ENCODE peak calls at places on chromosome 22, in nine cellular contexts. D is adrenal gland, V is left lung, E is IMR-90, F is GM12865, M is fibroblast of lung, P is AG09309, R is bronchial epithelial cell, N is choroid plexus epithelial cell. T is an unnamed sample.

GRCh38 chr22:32926600-32926999 is 125.1 kb downstream of the TIMP3 start:
- DNase-seq in D (no peak), V (no peak), E (peak; percentile 34), F (peak; percentile 37), M (peak; percentile 42), P (no peak), R (peak; percentile 53), N (peak; percentile 74), T (peak; percentile 50)

GRCh38 chr22:49305215-49305965 is 522.3 kb downstream of the BRD1 start:
- DNase-seq in D (peak; percentile 55), V (peak; percentile 48), E (no peak), F (no peak), M (no peak), P (no peak), R (no peak), N (peak; percentile 2), T (no peak)

GRCh38 chr22:32044913-32045312 is 1.9 kb downstream of the SLC5A1 start:
- DNase-seq in D (no peak), V (no peak), E (no peak), F (no peak), M (no peak), P (no peak), R (no peak), N (no peak), T (peak; percentile 16)

GRCh38 chr22:44460287-44461082 is 37.5 kb downstream of the RTL6 start:
- DNase-seq in D (peak; percentile 1), V (no peak), E (no peak), F (no peak), M (no peak), P (no peak), R (no peak), N (no peak), T (peak; percentile 17)

GRCh38 chr22:37088108-37088605 is 21.4 kb downstream of the TMPRSS6 start:
- DNase-seq in D (no peak), V (no peak), E (peak; percentile 4), F (no peak), M (no peak), P (no peak), R (peak; percentile 33), N (peak; percentile 13), T (no peak)

GRCh38 chr22:40709752-40710413 is 30.6 kb downstream of the MCHR1 start:
- DNase-seq in D (no peak), V (peak; percentile 40), E (peak; percentile 84), F (no peak), M (peak; percentile 83), P (no peak), R (no peak), N (peak; percentile 61), T (peak; percentile 84)

GRCh38 chr22:35301370-35301874 is 1.7 kb downstream of the TOM1 start:
- DNase-seq in D (peak; percentile 51), V (peak; percentile 87), E (peak; percentile 96), F (no peak), M (peak; percentile 94), P (peak; percentile 100), R (peak; percentile 88), N (peak; percentile 99), T (peak; percentile 94)

GRCh38 chr22:47553436-47553835 is 791.0 kb downstream of the TBC1D22A start:
- DNase-seq in D (no peak), V (no peak), E (no peak), F (no peak), M (no peak), P (no peak), R (no peak), N (no peak), T (no peak)

GRCh38 chr22:49334976-49335375 is 492.7 kb downstream of the BRD1 start:
- DNase-seq in D (no peak), V (no peak), E (no peak), F (no peak), M (no peak), P (no peak), R (no peak), N (no peak), T (no peak)

GRCh38 chr22:17471901-17472566 is 91.3 kb upstream of the SLC25A18 start:
- DNase-seq in D (no peak), V (no peak), E (no peak), F (no peak), M (peak; percentile 46), P (no peak), R (no peak), N (peak; percentile 15), T (no peak)

GRCh38 chr22:31148953-31149627 is 8.8 kb upstream of the PLA2G3 start:
- DNase-seq in D (peak; percentile 63), V (peak; percentile 65), E (peak; percentile 80), F (peak; percentile 52), M (peak; percentile 88), P (peak; percentile 37), R (peak; percentile 61), N (peak; percentile 92), T (peak; percentile 86)

GRCh38 chr22:50260434-50260800 is 1.1 kb downstream of the MAPK12 start:
- DNase-seq in D (no peak), V (no peak), E (no peak), F (no peak), M (no peak), P (no peak), R (no peak), N (no peak), T (no peak)

GRCh38 chr22:40240160-40240559 is 62.4 kb downstream of the TNRC6B start:
- DNase-seq in D (no peak), V (no peak), E (no peak), F (no peak), M (no peak), P (no peak), R (no peak), N (no peak), T (no peak)

GRCh38 chr22:37740455-37741311 is 43.8 kb downstream of the TRIOBP start:
- DNase-seq in D (no peak), V (no peak), E (no peak), F (no peak), M (no peak), P (no peak), R (no peak), N (peak; percentile 30), T (no peak)

GRCh38 chr22:23063539-23064380 is 6.6 kb upstream of the GNAZ start:
- DNase-seq in D (peak; percentile 9), V (peak; percentile 13), E (no peak), F (no peak), M (no peak), P (no peak), R (no peak), N (no peak), T (no peak)

GRCh38 chr22:39134366-39135091 is 18.0 kb downstream of the CBX7 start:
- DNase-seq in D (no peak), V (peak; percentile 29), E (no peak), F (no peak), M (no peak), P (no peak), R (no peak), N (no peak), T (no peak)

GRCh38 chr22:46064966-46065666 is 85.2 kb upstream of the PPARA start:
- DNase-seq in D (no peak), V (no peak), E (no peak), F (no peak), M (peak; percentile 51), P (no peak), R (no peak), N (no peak), T (peak; percentile 71)
- H3K4me3 ChIP-seq in D (no peak overlapping the region), V (no peak overlapping the region), E (no peak overlapping the region), F (no peak overlapping the region), M (peak overlapping the region; percentile 43), P (peak overlapping the region; percentile 29), R (no peak overlapping the region), N (no peak overlapping the region), T (peak overlapping the region; percentile 52)

GRCh38 chr22:20174785-20175596 is 24.1 kb upstream of the CCDC188 start:
- DNase-seq in D (no peak), V (no peak), E (peak; percentile 9), F (peak; percentile 6), M (no peak), P (no peak), R (no peak), N (peak; percentile 38), T (peak; percentile 6)
- TF ChIP-seq CTCF in D (no peak), V (no peak), E (peak; percentile 39), F (no peak), M (peak; percentile 33), P (peak; percentile 38), R (no peak), N (peak; percentile 54), T (peak; percentile 31)

GRCh38 chr22:22060200-22061084 is 77.9 kb upstream of the TOP3B start:
- DNase-seq in D (peak; percentile 26), V (peak; percentile 51), E (peak; percentile 24), F (peak; percentile 74), M (peak; percentile 21), P (no peak), R (peak; percentile 28), N (peak; percentile 53), T (peak; percentile 44)

GRCh38 chr22:22059476-22060002 is 77.0 kb upstream of the TOP3B start:
- DNase-seq in D (no peak), V (no peak), E (no peak), F (no peak), M (no peak), P (no peak), R (no peak), N (no peak), T (no peak)

GRCh38 chr22:22062306-22062793 is 79.8 kb upstream of the TOP3B start:
- DNase-seq in D (no peak), V (no peak), E (no peak), F (no peak), M (no peak), P (no peak), R (no peak), N (no peak), T (no peak)

GRCh38 chr22:22058649-22059475 is 76.3 kb upstream of the TOP3B start:
- DNase-seq in D (no peak), V (no peak), E (no peak), F (peak; percentile 44), M (no peak), P (no peak), R (no peak), N (no peak), T (no peak)

GRCh38 chr22:22061085-22062077 is 78.8 kb upstream of the TOP3B start:
- DNase-seq in D (no peak), V (no peak), E (peak; percentile 43), F (no peak), M (peak; percentile 86), P (peak; percentile 45), R (peak; percentile 19), N (peak; percentile 89), T (peak; percentile 85)
- H3K4me3 ChIP-seq in D (no peak overlapping the region), V (no peak overlapping the region), E (no peak overlapping the region), F (no peak overlapping the region), M (no peak overlapping the region), P (no peak overlapping the region), R (no peak overlapping the region), N (no peak overlapping the region), T (no peak overlapping the region)

DNA sequence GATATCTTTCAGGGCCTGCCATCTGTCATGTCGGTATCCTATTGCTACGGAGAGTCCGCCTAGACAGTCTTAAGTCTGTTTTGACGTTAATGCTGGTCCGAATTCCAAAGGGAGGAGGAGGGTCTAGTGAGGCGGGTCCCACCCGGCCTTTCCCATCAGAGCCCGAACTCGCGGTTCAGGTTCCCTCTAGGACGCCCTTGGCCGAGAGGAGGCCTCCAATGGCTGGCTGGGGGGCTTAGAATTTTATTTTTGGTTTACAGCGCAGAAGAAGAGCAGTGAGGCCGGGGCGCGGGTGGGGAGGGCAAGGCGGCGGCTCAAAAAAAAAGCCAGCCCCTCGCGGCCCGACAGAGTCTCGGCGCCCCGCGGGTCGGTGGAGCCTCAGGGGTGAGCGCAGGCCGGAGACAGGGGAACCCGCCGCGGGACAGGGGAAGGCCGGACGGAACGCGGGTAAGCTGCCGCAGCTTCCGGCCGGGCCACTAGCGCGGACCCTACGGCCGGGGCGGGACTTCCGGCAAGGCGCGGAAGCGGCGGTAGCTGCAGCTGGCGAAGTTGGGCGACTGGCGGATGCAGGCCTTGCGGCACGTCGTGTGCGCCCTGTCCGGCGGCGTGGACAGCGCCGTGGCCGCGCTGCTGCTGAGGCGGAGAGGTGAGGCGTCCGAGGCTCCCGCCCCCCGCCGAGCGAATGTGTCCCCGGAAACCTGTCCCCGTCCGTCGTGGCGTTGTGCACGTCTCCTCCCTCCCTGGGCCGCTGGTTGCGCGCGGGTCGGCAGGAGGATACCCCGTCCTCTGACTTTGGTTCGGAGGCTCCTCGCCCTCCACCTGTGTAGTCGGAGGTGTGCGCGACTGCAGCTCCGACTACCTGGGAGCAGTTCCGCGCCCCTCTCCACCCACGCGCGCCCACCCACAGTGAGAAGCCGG is at the start of gene TRMU:
- DNase-seq in D (peak; percentile 83), V (peak; percentile 87), E (peak; percentile 86), F (peak; percentile 95), M (peak; percentile 89), P (peak; percentile 47), R (peak; percentile 64), N (peak; percentile 88), T (peak; percentile 83)
- TF ChIP-seq CTCF in D (no peak), V (no peak), E (no peak), F (no peak), M (no peak), P (no peak), R (no peak), N (no peak), T (peak; percentile 2)

T was measured in fibroblast of the aortic adventitia.